ENCODE peak calls at places on chromosomes 1 and 21, in seven cellular contexts. One of them, this sample, is unnamed.

GRCh38 chr1:233224291-233224690 is 71.2 kb downstream of the PCNX2 start:
- DNase-seq in central memory CD4-positive, alpha-beta T cell: no peak
- DNase-seq in central memory CD8-positive, alpha-beta T cell: no peak
- DNase-seq in HEK293T: no peak
- DNase-seq in NCI-H2107: no peak
- DNase-seq in hepatic stellate cell: peak
- DNase-seq in KBM-7: no peak
- DNase-seq in this sample: no peak

GRCh38 chr1:233443040-233443439 is 115.5 kb downstream of the MAP3K21 start:
- DNase-seq in central memory CD4-positive, alpha-beta T cell: no peak
- DNase-seq in central memory CD8-positive, alpha-beta T cell: no peak
- DNase-seq in HEK293T: no peak
- DNase-seq in NCI-H2107: no peak
- DNase-seq in hepatic stellate cell: no peak
- DNase-seq in KBM-7: no peak
- DNase-seq in this sample: no peak

GRCh38 chr1:40837601-40838000 is 24.6 kb downstream of the CITED4 start:
- DNase-seq in central memory CD4-positive, alpha-beta T cell: no peak
- DNase-seq in central memory CD8-positive, alpha-beta T cell: no peak
- DNase-seq in HEK293T: no peak
- DNase-seq in NCI-H2107: no peak
- DNase-seq in hepatic stellate cell: no peak
- DNase-seq in KBM-7: no peak
- DNase-seq in this sample: no peak

GRCh38 chr21:15826147-15826780 is 96.5 kb downstream of the USP25 start:
- DNase-seq in central memory CD4-positive, alpha-beta T cell: peak
- DNase-seq in central memory CD8-positive, alpha-beta T cell: no peak
- DNase-seq in HEK293T: peak
- DNase-seq in NCI-H2107: no peak
- DNase-seq in hepatic stellate cell: no peak
- DNase-seq in KBM-7: peak
- DNase-seq in this sample: peak

GRCh38 chr1:11893907-11894251 is 32.3 kb downstream of the KIAA2013 start:
- DNase-seq in central memory CD4-positive, alpha-beta T cell: peak
- DNase-seq in central memory CD8-positive, alpha-beta T cell: peak
- DNase-seq in HEK293T: peak
- DNase-seq in NCI-H2107: peak
- DNase-seq in hepatic stellate cell: peak
- DNase-seq in KBM-7: peak
- DNase-seq in this sample: peak

GRCh38 chr1:20073247-20073646 is 3.3 kb downstream of the PLA2G5 start:
- DNase-seq in central memory CD4-positive, alpha-beta T cell: no peak
- DNase-seq in central memory CD8-positive, alpha-beta T cell: no peak
- DNase-seq in HEK293T: no peak
- DNase-seq in NCI-H2107: no peak
- DNase-seq in hepatic stellate cell: no peak
- DNase-seq in KBM-7: no peak
- DNase-seq in this sample: no peak

GRCh38 chr1:162135271-162135775 is 65.8 kb downstream of the NOS1AP start:
- DNase-seq in central memory CD4-positive, alpha-beta T cell: no peak
- DNase-seq in central memory CD8-positive, alpha-beta T cell: no peak
- DNase-seq in HEK293T: no peak
- DNase-seq in NCI-H2107: no peak
- DNase-seq in hepatic stellate cell: no peak
- DNase-seq in KBM-7: no peak
- DNase-seq in this sample: no peak

GRCh38 chr1:110262846-110263631 is 52.9 kb downstream of the KCNC4 start:
- DNase-seq in central memory CD4-positive, alpha-beta T cell: no peak
- DNase-seq in central memory CD8-positive, alpha-beta T cell: no peak
- DNase-seq in HEK293T: no peak
- DNase-seq in NCI-H2107: no peak
- DNase-seq in hepatic stellate cell: no peak
- DNase-seq in KBM-7: peak
- DNase-seq in this sample: no peak

GRCh38 chr1:67052741-67053534 is 1.0 kb downstream of the SLC35D1 start:
- DNase-seq in central memory CD4-positive, alpha-beta T cell: peak
- DNase-seq in central memory CD8-positive, alpha-beta T cell: peak
- DNase-seq in HEK293T: peak
- DNase-seq in NCI-H2107: no peak
- DNase-seq in hepatic stellate cell: peak
- DNase-seq in KBM-7: peak
- DNase-seq in this sample: peak

GRCh38 chr1:57949168-57949567 is 525.3 kb upstream of the DAB1 start:
- DNase-seq in central memory CD4-positive, alpha-beta T cell: no peak
- DNase-seq in central memory CD8-positive, alpha-beta T cell: no peak
- DNase-seq in HEK293T: no peak
- DNase-seq in NCI-H2107: no peak
- DNase-seq in hepatic stellate cell: no peak
- DNase-seq in KBM-7: no peak
- DNase-seq in this sample: no peak

GRCh38 chr1:190022709-190023108 is 455.0 kb downstream of the BRINP3 start:
- DNase-seq in central memory CD4-positive, alpha-beta T cell: no peak
- DNase-seq in central memory CD8-positive, alpha-beta T cell: no peak
- DNase-seq in HEK293T: no peak
- DNase-seq in NCI-H2107: no peak
- DNase-seq in hepatic stellate cell: no peak
- DNase-seq in KBM-7: no peak
- DNase-seq in this sample: no peak

GRCh38 chr1:50095716-50096115 is 13.0 kb upstream of the ELAVL4 start:
- DNase-seq in central memory CD4-positive, alpha-beta T cell: no peak
- DNase-seq in central memory CD8-positive, alpha-beta T cell: no peak
- DNase-seq in HEK293T: no peak
- DNase-seq in NCI-H2107: no peak
- DNase-seq in hepatic stellate cell: no peak
- DNase-seq in KBM-7: no peak
- DNase-seq in this sample: no peak

GRCh38 chr1:26283871-26284596 is 4.1 kb downstream of the SH3BGRL3 start:
- DNase-seq in central memory CD4-positive, alpha-beta T cell: no peak
- DNase-seq in central memory CD8-positive, alpha-beta T cell: no peak
- DNase-seq in HEK293T: no peak
- DNase-seq in NCI-H2107: no peak
- DNase-seq in hepatic stellate cell: no peak
- DNase-seq in KBM-7: no peak
- DNase-seq in this sample: no peak

GRCh38 chr1:175887981-175888428 is 144.6 kb upstream of the TNR start:
- DNase-seq in central memory CD4-positive, alpha-beta T cell: no peak
- DNase-seq in central memory CD8-positive, alpha-beta T cell: no peak
- DNase-seq in HEK293T: peak
- DNase-seq in NCI-H2107: peak
- DNase-seq in hepatic stellate cell: peak
- DNase-seq in KBM-7: peak
- DNase-seq in this sample: no peak

GRCh38 chr1:64623750-64624445 is 121.0 kb upstream of the RAVER2 start:
- DNase-seq in central memory CD4-positive, alpha-beta T cell: no peak
- DNase-seq in central memory CD8-positive, alpha-beta T cell: no peak
- DNase-seq in HEK293T: no peak
- DNase-seq in NCI-H2107: no peak
- DNase-seq in hepatic stellate cell: no peak
- DNase-seq in KBM-7: no peak
- DNase-seq in this sample: no peak

GRCh38 chr1:167555971-167556714 is 2.6 kb upstream of the CREG1 start:
- DNase-seq in central memory CD4-positive, alpha-beta T cell: peak
- DNase-seq in central memory CD8-positive, alpha-beta T cell: peak
- DNase-seq in HEK293T: peak
- DNase-seq in NCI-H2107: peak
- DNase-seq in hepatic stellate cell: peak
- DNase-seq in KBM-7: peak
- DNase-seq in this sample: peak

GRCh38 chr1:42877380-42877779 is 31.0 kb downstream of the ZNF691 start:
- DNase-seq in central memory CD4-positive, alpha-beta T cell: no peak
- DNase-seq in central memory CD8-positive, alpha-beta T cell: no peak
- DNase-seq in HEK293T: no peak
- DNase-seq in NCI-H2107: no peak
- DNase-seq in hepatic stellate cell: no peak
- DNase-seq in KBM-7: no peak
- DNase-seq in this sample: no peak